ENCODE peak calls at places on chromosome 6, in eight cellular contexts. G, J, W, Y, A, I, N and L are unnamed samples.

GRCh38 chr6:17397764-17398194 is 4.4 kb downstream of the CAP2 start:
- DNase-seq in G (no peak), W (no peak), Y (peak), J (no peak), A (no peak), I (no peak), N (no peak), L (no peak)

GRCh38 chr6:129567374-129567773 is 142.6 kb downstream of the ARHGAP18 start:
- DNase-seq in J (no peak), Y (peak), A (no peak), N (no peak), I (no peak), G (no peak), W (no peak), L (peak)

GRCh38 chr6:14440215-14440890 is 322.8 kb downstream of the CD83 start:
- DNase-seq in N (no peak), W (no peak), A (no peak), J (no peak), Y (peak), I (no peak), G (no peak), L (no peak)

GRCh38 chr6:159117541-159117940 is 51.7 kb upstream of the FNDC1 start:
- DNase-seq in W (no peak), I (no peak), G (no peak), N (no peak), Y (no peak), J (no peak), A (no peak), L (no peak)

GRCh38 chr6:165298426-165298825 is 11.0 kb downstream of the C6orf118 start:
- DNase-seq in A (no peak), Y (no peak), N (no peak), I (no peak), W (no peak), J (no peak), G (no peak), L (no peak)

GRCh38 chr6:145629478-145629877 is 105.8 kb downstream of the EPM2A start:
- DNase-seq in J (no peak), G (no peak), I (no peak), Y (no peak), W (no peak), A (no peak), N (no peak), L (no peak)

GRCh38 chr6:14582731-14583130 is 465.2 kb downstream of the CD83 start:
- DNase-seq in Y (no peak), W (no peak), G (no peak), J (no peak), N (no peak), A (no peak), I (no peak), L (no peak)

GRCh38 chr6:1422290-1422689 is 32.9 kb downstream of the FOXF2 start:
- DNase-seq in N (no peak), A (no peak), W (no peak), I (no peak), G (no peak), J (no peak), Y (no peak), L (no peak)

GRCh38 chr6:12265795-12266194 is 24.4 kb upstream of the EDN1 start:
- DNase-seq in W (no peak), J (no peak), I (no peak), N (no peak), A (no peak), G (no peak), Y (no peak), L (no peak)

GRCh38 chr6:148915889-148916288 is 169.1 kb downstream of the UST start:
- DNase-seq in A (no peak), J (no peak), W (no peak), G (no peak), I (no peak), N (no peak), Y (no peak), L (no peak)

GRCh38 chr6:48036316-48036715 is 74.7 kb downstream of the PTCHD4 start:
- DNase-seq in Y (peak), J (no peak), I (no peak), N (no peak), A (no peak), G (no peak), W (no peak), L (no peak)

GRCh38 chr6:106098383-106099234 is 12.5 kb downstream of the PRDM1 start:
- DNase-seq in W (peak), I (peak), Y (peak), A (no peak), N (no peak), J (peak), G (no peak), L (no peak)

GRCh38 chr6:22828179-22829062 is 259.1 kb downstream of the HDGFL1 start:
- DNase-seq in A (no peak), Y (peak), I (no peak), J (no peak), G (no peak), W (peak), N (no peak), L (no peak)

GRCh38 chr6:140155727-140156126 is 781.3 kb upstream of the CITED2 start:
- DNase-seq in J (no peak), A (no peak), N (no peak), Y (no peak), I (no peak), W (no peak), G (no peak), L (no peak)

GRCh38 chr6:16503241-16503775 is 258.0 kb downstream of the ATXN1 start:
- DNase-seq in I (no peak), G (no peak), Y (no peak), N (no peak), A (no peak), J (no peak), W (no peak), L (no peak)

GRCh38 chr6:135266675-135267074 is 85.6 kb downstream of the MYB start:
- DNase-seq in W (no peak), G (no peak), I (no peak), A (no peak), J (no peak), Y (no peak), N (no peak), L (no peak)

GRCh38 chr6:43931201-43931600 is 161.2 kb downstream of the VEGFA start:
- DNase-seq in A (no peak), G (no peak), N (no peak), J (no peak), I (no peak), Y (no peak), W (no peak), L (no peak)

GRCh38 chr6:85585741-85586140 is 7.9 kb downstream of the SNX14 start:
- DNase-seq in A (no peak), Y (no peak), N (no peak), I (no peak), J (no peak), W (no peak), G (no peak), L (no peak)

GRCh38 chr6:23568292-23568691 is 557.7 kb upstream of the NRSN1 start:
- DNase-seq in I (no peak), J (no peak), Y (no peak), N (no peak), A (no peak), W (no peak), G (no peak), L (no peak)

GRCh38 chr6:22366214-22366613 is 69.4 kb upstream of the PRL start:
- DNase-seq in W (peak), A (no peak), J (no peak), Y (no peak), G (no peak), N (no peak), I (no peak), L (no peak)

GRCh38 chr6:2970753-2971419 is 481 bp downstream of the SERPINB6 start:
- DNase-seq in Y (peak), I (no peak), W (no peak), G (peak), A (no peak), N (peak), J (no peak), L (no peak)

GRCh38 chr6:24702720-24703282 is 16.2 kb downstream of the C6orf62 start:
- DNase-seq in N (no peak), A (no peak), G (no peak), W (no peak), I (no peak), Y (no peak), J (no peak), L (no peak)

GRCh38 chr6:168134399-168135201 is 55.6 kb upstream of the FRMD1 start:
- DNase-seq in N (no peak), W (no peak), G (no peak), I (no peak), J (no peak), A (no peak), Y (no peak), L (no peak)

GRCh38 chr6:26028753-26029569 is 58.3 kb upstream of the HFE start:
- DNase-seq in I (no peak), A (no peak), G (peak), Y (no peak), W (peak), J (no peak), N (no peak), L (no peak)

GRCh38 chr6:12115492-12115891 is 103.4 kb downstream of the HIVEP1 start:
- DNase-seq in A (no peak), N (no peak), W (no peak), I (no peak), Y (no peak), G (no peak), J (no peak), L (no peak)

GRCh38 chr6:87736809-87737540 is 34.9 kb upstream of the AKIRIN2 start:
- DNase-seq in Y (no peak), N (no peak), W (no peak), J (no peak), A (no peak), G (no peak), I (no peak), L (no peak)

GRCh38 chr6:137913996-137914529 is 47.0 kb downstream of the TNFAIP3 start:
- DNase-seq in N (no peak), G (no peak), W (no peak), J (no peak), Y (no peak), I (no peak), A (no peak), L (no peak)

GRCh38 chr6:167153523-167153959 is 4.2 kb downstream of the GPR31 start:
- DNase-seq in I (no peak), G (no peak), W (no peak), J (peak), Y (no peak), N (no peak), A (peak), L (peak)

GRCh38 chr6:37624606-37625574 is 72.8 kb downstream of the MDGA1 start:
- DNase-seq in G (no peak), I (no peak), W (peak), N (peak), J (no peak), A (no peak), Y (peak), L (no peak)

GRCh38 chr6:42093582-42094329 is 43.4 kb downstream of the TAF8 start:
- DNase-seq in A (no peak), Y (no peak), I (no peak), W (no peak), G (no peak), N (no peak), J (no peak), L (no peak)

GRCh38 chr6:403659-404655 is 12.4 kb downstream of the IRF4 start:
- DNase-seq in N (no peak), Y (no peak), G (no peak), A (no peak), W (no peak), J (no peak), I (no peak), L (no peak)

GRCh38 chr6:152124432-152125074 is 317.1 kb downstream of the ESR1 start:
- DNase-seq in N (peak), A (peak), I (no peak), G (no peak), Y (peak), W (peak), J (no peak), L (peak)

GRCh38 chr6:73854998-73855718 is 159.2 kb downstream of the CD109 start:
- DNase-seq in Y (peak), J (no peak), N (peak), G (peak), I (no peak), W (peak), A (no peak), L (peak)

GRCh38 chr6:105482227-105482839 is 79.5 kb upstream of the PREP start:
- DNase-seq in Y (peak), A (no peak), I (no peak), W (no peak), N (no peak), G (no peak), J (no peak), L (no peak)